ENCODE peak calls at places on chromosomes 3 and 15, in four cellular contexts. C is foreskin keratinocyte, E is nucleus accumbens, R is NCI-H1105 treated with DMSO at 0.1 percent for 48 hours. Q is an unnamed sample.
A peak's percentile ranks its signal among the peaks of the same experiment; 100 is the strongest.

GRCh38 chr3:137468446-137468845 is 295.7 kb upstream of the SOX14 start:
- DNase-seq in C (no peak), R (no peak), E (no peak), Q (no peak)

GRCh38 chr3:161148832-161149475 is 43.8 kb upstream of the B3GALNT1 start:
- DNase-seq in C (no peak), R (no peak), E (no peak), Q (no peak)

GRCh38 chr3:55735976-55736375 is 248.9 kb upstream of the WNT5A start:
- DNase-seq in E (no peak), C (no peak), R (no peak), Q (no peak)

GRCh38 chr15:77576538-77576937 is 56.2 kb downstream of the LINGO1 start:
- DNase-seq in E (no peak), R (no peak), C (no peak), Q (no peak)

GRCh38 chr15:67785431-67785830 is 39.9 kb upstream of the SKOR1 start:
- DNase-seq in E (no peak), R (no peak), C (no peak), Q (no peak)

GRCh38 chr3:34107669-34108068 is 309.2 kb downstream of the PDCD6IP start:
- DNase-seq in C (no peak), E (no peak), R (no peak), Q (no peak)

GRCh38 chr15:77143606-77144005 is 72.7 kb upstream of the TSPAN3 start:
- DNase-seq in R (no peak), C (no peak), E (no peak), Q (no peak)

GRCh38 chr3:111588527-111588926 is 6.6 kb downstream of the ZBED2 start:
- DNase-seq in R (no peak), C (peak; percentile 66), E (no peak), Q (no peak)

GRCh38 chr3:50272911-50273688 is 4.2 kb downstream of the SEMA3B start:
- DNase-seq in E (no peak), R (peak; percentile 54), C (peak; percentile 47), Q (peak; percentile 89)

GRCh38 chr3:57876632-57877031 is 120.5 kb downstream of the SLMAP start:
- DNase-seq in E (no peak), R (no peak), C (no peak), Q (no peak)

GRCh38 chr15:41115652-41116115 is 396 bp downstream of the INO80 start:
- DNase-seq in C (no peak), R (peak; percentile 20), E (peak; percentile 6), Q (peak; percentile 48)

GRCh38 chr3:72334681-72335457 is 513.4 kb downstream of the SHQ1 start:
- DNase-seq in C (no peak), E (peak; percentile 41), R (no peak), Q (no peak)

GRCh38 chr15:101499863-101500713 is 10.6 kb upstream of the PCSK6 start:
- DNase-seq in E (no peak), C (no peak), R (peak; percentile 93), Q (no peak)

Q was measured in trophoblast cell.